ENCODE peak calls at places on chromosomes 1 and 21, in eight cellular contexts. P is astrocyte of the spinal cord; I is CD8-positive, alpha-beta T cell; A is CD4-positive, alpha-beta T cell; N is A549; B is lower leg skin; U is GM23338; M is body of pancreas. V is an unnamed sample.

GRCh38 chr1:213295860-213296259 is 244.8 kb downstream of the RPS6KC1 start:
- DNase-seq in P (no peak), I (no peak), A (no peak), N (no peak), B (no peak), U (no peak), M (no peak), V (no peak)

GRCh38 chr1:234656981-234657651 is 47.1 kb upstream of the IRF2BP2 start:
- DNase-seq in P (peak), I (no peak), A (no peak), N (peak), B (peak), U (no peak), M (peak), V (peak)

GRCh38 chr21:16082038-16082816 is 352.4 kb downstream of the USP25 start:
- DNase-seq in P (peak), I (no peak), A (no peak), N (no peak), B (no peak), U (peak), M (no peak), V (peak)

GRCh38 chr1:95850165-95850649 is 616.2 kb downstream of the RWDD3 start:
- DNase-seq in P (no peak), I (no peak), A (no peak), N (no peak), B (no peak), U (no peak), M (no peak), V (no peak)

GRCh38 chr1:100463809-100464424 is 74.0 kb upstream of the GPR88 start:
- DNase-seq in P (peak), I (no peak), A (peak), N (peak), B (no peak), U (peak), M (peak), V (peak)

GRCh38 chr1:114118351-114118990 is 35.2 kb downstream of the SYT6 start:
- DNase-seq in P (no peak), I (no peak), A (no peak), N (no peak), B (no peak), U (peak), M (no peak), V (no peak)

GRCh38 chr1:151039527-151039926 is 3.1 kb downstream of the BNIPL start:
- DNase-seq in P (no peak), I (no peak), A (no peak), N (no peak), B (no peak), U (no peak), M (no peak), V (no peak)

GRCh38 chr1:240031414-240031813 is 60.3 kb upstream of the FMN2 start:
- DNase-seq in P (no peak), I (no peak), A (no peak), N (peak), B (no peak), U (no peak), M (no peak), V (peak)

GRCh38 chr1:168285419-168285790 is 4.7 kb downstream of the TBX19 start:
- DNase-seq in P (peak), I (no peak), A (no peak), N (no peak), B (no peak), U (peak), M (peak), V (no peak)

GRCh38 chr1:43460988-43461693 is 7.4 kb upstream of the HYI start:
- DNase-seq in P (no peak), I (no peak), A (no peak), N (no peak), B (no peak), U (no peak), M (no peak), V (peak)

GRCh38 chr1:202343652-202344349 is 2.1 kb upstream of the UBE2T start:
- DNase-seq in P (peak), I (no peak), A (no peak), N (peak), B (no peak), U (peak), M (no peak), V (peak)

DNA sequence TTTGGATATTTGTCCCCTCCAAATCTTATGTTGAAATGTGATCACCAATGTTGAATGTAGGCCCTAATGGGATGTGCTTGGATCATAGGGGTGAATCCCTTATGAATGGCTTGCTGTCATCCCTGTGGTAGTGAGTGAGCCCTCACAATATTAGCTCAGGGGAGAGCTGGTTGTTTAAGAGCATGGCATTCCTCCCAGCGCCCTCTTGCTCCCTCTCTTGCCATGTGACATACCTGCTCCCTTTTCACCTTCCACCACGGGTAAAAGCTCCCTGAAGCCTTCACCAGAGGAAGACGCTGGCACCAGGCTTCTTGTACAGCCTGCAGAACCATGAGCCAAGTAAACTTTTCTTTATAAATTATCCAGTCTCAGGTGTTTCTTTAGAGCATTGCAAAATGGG is 305.6 kb downstream of the KCTD3 start:
- DNase-seq in P (no peak), I (no peak), A (no peak), N (no peak), B (no peak), U (peak), M (no peak), V (no peak)
- TF ChIP-seq CTCF in P (no peak), I (no peak), A (no peak), N (no peak), B (no peak), U (no peak), M (no peak), V (no peak)

DNA sequence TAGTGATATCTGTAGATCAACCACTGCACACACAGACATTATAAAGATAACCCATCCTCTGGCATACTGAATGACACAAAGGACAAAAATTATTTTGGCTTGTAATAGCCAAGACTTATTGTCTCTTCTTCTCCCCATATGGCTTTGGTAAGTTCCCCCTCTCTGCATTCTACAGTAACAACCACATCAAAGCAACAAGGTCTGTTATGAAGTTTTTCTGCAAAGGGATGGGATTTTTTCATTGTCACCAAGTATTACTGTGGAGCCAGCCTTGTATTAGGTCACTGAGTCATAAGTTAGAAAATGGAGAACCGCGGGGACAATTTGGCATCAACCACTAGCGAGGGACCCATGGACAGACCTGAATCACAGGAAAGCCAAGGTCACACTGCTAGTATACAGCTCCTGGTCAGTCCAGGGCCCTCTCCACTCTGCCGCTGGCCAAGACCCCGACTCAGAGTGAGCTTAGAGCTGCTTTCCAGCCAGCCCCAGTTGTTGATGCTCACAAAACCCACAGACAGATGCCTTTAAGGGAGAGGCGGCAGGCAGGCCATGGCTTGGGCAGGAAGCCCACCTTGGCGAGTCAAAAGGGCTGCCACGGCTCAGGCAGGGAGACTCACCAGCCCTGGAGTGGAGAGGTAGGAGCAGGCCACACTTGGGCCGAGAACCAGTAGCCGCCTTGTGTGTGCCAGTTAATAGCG is 6.0 kb downstream of the PABPC4 start:
- DNase-seq in P (no peak), I (no peak), A (no peak), N (no peak), B (no peak), U (no peak), M (no peak), V (no peak)
- TF ChIP-seq CTCF in P (no peak), I (no peak), A (no peak), N (no peak), B (no peak), U (no peak), M (no peak), V (no peak)

GRCh38 chr21:44739316-44739715 is 27.9 kb upstream of the TSPEAR start:
- DNase-seq in P (no peak), I (no peak), A (no peak), N (no peak), B (no peak), U (no peak), M (no peak), V (no peak)

GRCh38 chr21:44740721-44741120 is 29.3 kb upstream of the TSPEAR start:
- DNase-seq in P (no peak), I (no peak), A (no peak), N (no peak), B (no peak), U (no peak), M (no peak), V (no peak)

GRCh38 chr21:44741921-44742320 is 30.5 kb upstream of the TSPEAR start:
- DNase-seq in P (no peak), I (no peak), A (no peak), N (no peak), B (no peak), U (no peak), M (no peak), V (no peak)

GRCh38 chr21:44738621-44739020 is 27.2 kb upstream of the TSPEAR start:
- DNase-seq in P (no peak), I (no peak), A (no peak), N (no peak), B (no peak), U (no peak), M (no peak), V (no peak)

DNA sequence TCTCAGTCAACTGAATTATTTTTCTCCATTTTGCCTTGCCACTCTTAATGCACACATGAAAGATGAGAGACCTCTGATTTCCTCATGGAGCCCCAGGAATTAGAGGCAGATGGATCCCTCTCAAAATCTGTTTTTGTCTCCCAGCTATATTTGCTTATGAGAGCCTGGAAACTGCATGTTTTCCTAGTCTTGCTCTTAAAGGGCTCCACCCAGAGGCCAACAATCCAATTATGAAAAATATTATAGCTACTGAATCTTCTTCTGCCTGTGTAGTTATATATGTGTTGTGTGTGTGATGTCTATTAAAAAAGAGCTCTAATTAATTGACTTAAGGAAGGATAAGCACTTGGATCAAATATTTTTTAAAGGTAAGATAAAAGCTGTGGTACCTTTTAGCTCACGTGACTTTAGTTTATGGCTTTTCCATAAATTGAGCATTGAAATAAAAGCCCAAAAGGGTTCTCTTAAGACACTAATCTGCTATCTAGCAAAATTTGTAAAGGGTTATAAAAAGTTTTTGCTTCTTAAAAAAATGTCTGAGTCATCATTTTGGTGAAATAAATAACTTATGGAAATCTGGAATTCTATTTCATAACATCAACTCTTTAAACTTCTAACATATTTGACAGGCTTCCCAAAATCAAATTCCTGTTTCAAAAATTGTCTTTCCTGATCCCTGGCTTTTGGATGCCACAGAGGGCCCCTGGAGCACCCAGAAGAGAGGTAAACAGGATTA is 31.2 kb upstream of the TSPEAR start:
- DNase-seq in P (no peak), I (no peak), A (no peak), N (no peak), B (no peak), U (no peak), M (no peak), V (peak)
- TF ChIP-seq CTCF in P (peak), I (peak), A (peak), N (peak), B (no peak), U (peak), M (no peak), V (peak)

GRCh38 chr1:12339410-12339809 is 109.6 kb downstream of the VPS13D start:
- DNase-seq in P (no peak), I (no peak), A (no peak), N (no peak), B (no peak), U (peak), M (peak), V (no peak)
- TF ChIP-seq CTCF in P (peak), I (no peak), A (no peak), N (no peak), B (no peak), U (peak), M (peak), V (peak)

GRCh38 chr1:115545791-115546733 is 95.7 kb upstream of the VANGL1 start:
- DNase-seq in P (peak), I (no peak), A (no peak), N (peak), B (peak), U (peak), M (peak), V (peak)
- TF ChIP-seq CTCF in P (peak), I (no peak), A (no peak), N (peak), B (no peak), U (peak), M (peak), V (peak)

DNA sequence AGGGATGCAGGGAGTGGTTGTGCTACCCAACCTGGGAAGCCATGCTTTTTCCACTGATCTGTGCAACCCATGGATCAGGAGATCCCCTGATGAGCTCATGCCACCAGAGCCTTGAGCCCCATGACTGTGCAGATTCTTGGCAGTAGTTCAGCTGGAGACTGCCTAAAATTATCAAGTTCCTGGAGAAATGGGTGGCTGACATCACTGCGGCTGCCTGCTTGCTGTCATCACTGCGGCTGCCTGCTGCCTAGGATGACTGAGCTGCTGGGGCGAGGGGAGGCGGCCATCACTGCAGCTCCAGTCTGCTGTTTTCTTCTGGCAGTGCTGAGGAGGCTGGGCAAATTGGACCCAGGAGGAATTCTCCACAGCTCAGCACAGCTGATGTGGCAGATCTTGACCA is 159.2 kb downstream of the AGBL4 start:
- DNase-seq in P (no peak), I (no peak), A (no peak), N (no peak), B (no peak), U (no peak), M (no peak), V (no peak)
- TF ChIP-seq CTCF in P (no peak), I (no peak), A (no peak), N (no peak), B (no peak), U (no peak), M (no peak), V (no peak)

GRCh38 chr1:165152109-165152508 is 204.4 kb downstream of the LMX1A start:
- DNase-seq in P (no peak), I (no peak), A (no peak), N (no peak), B (no peak), U (no peak), M (no peak), V (no peak)

GRCh38 chr1:165147799-165148198 is 208.7 kb downstream of the LMX1A start:
- DNase-seq in P (no peak), I (no peak), A (no peak), N (no peak), B (no peak), U (no peak), M (no peak), V (no peak)

GRCh38 chr1:165153182-165153581 is 203.3 kb downstream of the LMX1A start:
- DNase-seq in P (no peak), I (no peak), A (no peak), N (no peak), B (no peak), U (peak), M (no peak), V (no peak)

DNA sequence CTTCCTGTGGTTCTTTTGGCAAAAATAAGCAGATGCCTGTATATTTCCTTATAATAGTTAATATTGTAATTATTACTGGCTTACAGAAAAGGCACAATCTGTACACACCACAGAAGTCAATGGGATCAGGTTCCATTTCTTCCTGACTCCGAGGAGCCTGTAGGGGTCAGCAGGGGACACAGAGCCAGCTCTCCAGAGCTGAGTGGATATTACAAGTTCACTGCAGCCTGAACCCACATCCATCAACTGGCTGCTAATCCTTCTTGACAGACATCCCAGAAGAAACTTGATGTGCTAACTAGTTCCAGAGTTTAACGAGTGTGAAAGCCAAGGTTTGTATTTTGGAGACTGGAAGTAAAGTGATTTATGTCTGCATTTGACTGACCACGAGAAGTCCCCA is 203.8 kb downstream of the LMX1A start:
- DNase-seq in P (no peak), I (no peak), A (no peak), N (no peak), B (no peak), U (peak), M (no peak), V (no peak)
- TF ChIP-seq CTCF in P (no peak), I (no peak), A (no peak), N (peak), B (no peak), U (peak), M (peak), V (no peak)

DNA sequence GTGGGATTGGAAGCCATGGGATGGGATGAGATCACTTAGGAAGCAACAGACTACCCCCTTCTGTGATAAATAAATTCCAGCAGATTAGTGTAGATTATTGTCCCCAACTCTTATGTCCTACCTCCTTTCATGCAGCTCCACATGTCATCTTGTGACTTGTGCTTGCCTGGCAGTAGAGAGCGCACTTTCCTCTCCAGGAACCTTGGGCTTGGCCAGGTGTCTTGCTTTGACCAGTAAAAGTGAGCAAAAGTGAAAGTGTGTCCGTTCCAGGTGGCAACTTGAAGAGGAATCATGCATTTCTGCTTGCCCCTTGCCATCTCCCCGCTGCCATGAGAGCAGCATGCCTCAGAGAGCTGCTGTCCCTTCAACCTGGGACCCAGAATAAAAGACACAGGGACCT is 122.9 kb upstream of the ERG start:
- DNase-seq in P (no peak), I (no peak), A (no peak), N (no peak), B (no peak), U (no peak), M (no peak), V (no peak)
- TF ChIP-seq CTCF in P (no peak), I (no peak), A (no peak), N (no peak), B (no peak), U (no peak), M (no peak), V (no peak)

V was measured in fibroblast of pulmonary artery.